ENCODE peak calls at places on chromosomes 16 and 17, in six cellular contexts. A, R, J, Y, F and S are unnamed samples.

GRCh38 chr17:73485130-73485529 is 159.1 kb downstream of the SDK2 start:
- DNase-seq in R (no peak), F (no peak), A (no peak), Y (no peak), J (no peak), S (no peak)

GRCh38 chr17:76792348-76792747 is 54.4 kb downstream of the MFSD11 start:
- DNase-seq in J (no peak), A (no peak), Y (no peak), R (no peak), F (no peak), S (no peak)

GRCh38 chr16:1749152-1750117 is 21.9 kb downstream of the NME3 start:
- DNase-seq in R (no peak), F (no peak), A (peak; percentile 52), J (no peak), Y (no peak), S (no peak)

GRCh38 chr17:58487589-58488427 is at the start of gene HSF5:
- DNase-seq in Y (no peak), J (no peak), R (peak; percentile 27), F (no peak), A (no peak), S (no peak)

GRCh38 chr17:47254403-47254943 is 846 bp downstream of the ITGB3 start:
- DNase-seq in R (no peak), Y (no peak), A (no peak), F (no peak), J (no peak), S (no peak)

GRCh38 chr16:68081796-68082567 is 3.2 kb upstream of the NFATC3 start:
- DNase-seq in F (no peak), A (no peak), J (no peak), R (no peak), Y (no peak), S (no peak)

GRCh38 chr17:36673068-36673467 is 71.7 kb downstream of the MRM1 start:
- DNase-seq in R (no peak), J (no peak), F (no peak), A (no peak), Y (no peak), S (no peak)

GRCh38 chr17:37261286-37261685 is 114.5 kb upstream of the C17orf78 start:
- DNase-seq in Y (no peak), A (peak; percentile 14), F (no peak), J (peak; percentile 72), R (no peak), S (peak; percentile 28)

GRCh38 chr17:69417545-69418483 is 3.3 kb downstream of the MAP2K6 start:
- DNase-seq in R (no peak), F (no peak), J (no peak), Y (no peak), A (no peak), S (no peak)

GRCh38 chr16:86761117-86761971 is 183.0 kb downstream of the FOXL1 start:
- DNase-seq in F (peak; percentile 36), R (peak; percentile 69), Y (peak; percentile 51), A (peak; percentile 79), J (peak; percentile 89), S (peak; percentile 70)

GRCh38 chr17:50206604-50207293 is 5.3 kb upstream of the COL1A1 start:
- DNase-seq in A (peak; percentile 61), F (no peak), J (peak; percentile 78), R (peak; percentile 57), Y (no peak), S (peak; percentile 86)

GRCh38 chr17:57569860-57570259 is 175.2 kb downstream of the CCDC182 start:
- DNase-seq in R (no peak), J (no peak), F (no peak), A (no peak), Y (no peak), S (peak; percentile 53)

GRCh38 chr17:76277300-76278267 is 12.4 kb downstream of the UBALD2 start:
- DNase-seq in Y (no peak), R (no peak), J (no peak), A (no peak), F (no peak), S (no peak)

GRCh38 chr16:83206426-83206825 is 579.7 kb downstream of the CDH13 start:
- DNase-seq in F (no peak), A (no peak), J (peak; percentile 18), R (no peak), Y (no peak), S (no peak)

GRCh38 chr17:34499576-34499975 is 79.8 kb upstream of the TMEM132E start:
- DNase-seq in Y (no peak), J (peak; percentile 9), R (no peak), A (peak; percentile 27), F (no peak), S (peak; percentile 20)

GRCh38 chr16:4147236-4147635 is 31.0 kb upstream of the ADCY9 start:
- DNase-seq in Y (no peak), A (no peak), J (no peak), R (no peak), F (no peak), S (no peak)

GRCh38 chr17:38613981-38614779 is 8.4 kb upstream of the SRCIN1 start:
- DNase-seq in A (no peak), Y (no peak), J (no peak), R (no peak), F (no peak), S (no peak)

GRCh38 chr16:75193265-75193650 is 13.7 kb downstream of the CTRB2 start:
- DNase-seq in A (peak; percentile 22), J (no peak), F (no peak), Y (no peak), R (no peak), S (peak; percentile 11)

GRCh38 chr16:563072-563644 is 3.0 kb downstream of the PRR35 start:
- DNase-seq in F (no peak), Y (no peak), A (no peak), R (no peak), J (no peak), S (no peak)

GRCh38 chr17:31320791-31321190 is 631 bp downstream of the EVI2A start:
- DNase-seq in Y (no peak), F (no peak), J (peak; percentile 13), R (no peak), A (peak; percentile 58), S (peak; percentile 74)

GRCh38 chr17:31323551-31323950 is 2.1 kb upstream of the EVI2A start:
- DNase-seq in J (no peak), Y (no peak), F (no peak), R (no peak), A (no peak), S (no peak)

GRCh38 chr17:31320231-31320630 is 1.2 kb downstream of the EVI2A start:
- DNase-seq in J (no peak), F (no peak), R (no peak), A (no peak), Y (no peak), S (no peak)

GRCh38 chr17:31321971-31322370 is 549 bp upstream of the EVI2A start:
- DNase-seq in F (no peak), R (no peak), J (no peak), Y (no peak), A (no peak), S (no peak)

GRCh38 chr17:31321481-31321880 is at the start of gene EVI2A:
- DNase-seq in F (no peak), J (peak; percentile 70), R (no peak), A (peak; percentile 92), Y (no peak), S (peak; percentile 72)
- H3K4me3 ChIP-seq in F (peak within 1 kb of the TSS; percentile 47), J (no peak within 1 kb of the TSS), R (peak within 1 kb of the TSS; percentile 32), A (peak within 1 kb of the TSS; percentile 39), Y (no peak within 1 kb of the TSS), S (peak within 1 kb of the TSS; percentile 22)

GRCh38 chr17:39926588-39927100 is 757 bp downstream of the ORMDL3 start:
- DNase-seq in F (no peak), Y (no peak), J (peak; percentile 29), R (peak; percentile 33), A (peak; percentile 23), S (peak; percentile 52)

GRCh38 chr17:39923836-39924690 is 3.3 kb downstream of the ORMDL3 start:
- DNase-seq in Y (no peak), R (no peak), A (peak; percentile 65), J (peak; percentile 37), F (no peak), S (peak; percentile 23)

GRCh38 chr17:39924691-39925055 is 2.7 kb downstream of the ORMDL3 start:
- DNase-seq in Y (no peak), A (no peak), F (no peak), J (no peak), R (no peak), S (no peak)

GRCh38 chr17:39926135-39926587 is 1.2 kb downstream of the ORMDL3 start:
- DNase-seq in R (no peak), J (no peak), Y (no peak), A (no peak), F (no peak), S (no peak)

GRCh38 chr17:39925282-39926134 is 1.9 kb downstream of the ORMDL3 start:
- DNase-seq in R (no peak), J (no peak), Y (no peak), A (no peak), F (no peak), S (no peak)
- H3K4me3 ChIP-seq in R (peak overlapping the region; percentile 87), J (peak overlapping the region; percentile 80), Y (no peak overlapping the region), A (no peak overlapping the region), F (peak overlapping the region; percentile 93), S (peak overlapping the region; percentile 92)

GRCh38 chr17:78734841-78735641 is 47.0 kb downstream of the CYTH1 start:
- DNase-seq in J (no peak), F (no peak), Y (no peak), A (no peak), R (no peak), S (no peak)

GRCh38 chr17:78737332-78737731 is 44.7 kb downstream of the CYTH1 start:
- DNase-seq in F (no peak), J (peak; percentile 65), Y (no peak), R (no peak), A (peak; percentile 86), S (peak; percentile 86)

GRCh38 chr17:78735832-78736525 is 46.1 kb downstream of the CYTH1 start:
- DNase-seq in J (no peak), F (no peak), R (no peak), A (peak; percentile 24), Y (no peak), S (peak; percentile 37)

GRCh38 chr17:78738245-78738644 is 43.8 kb downstream of the CYTH1 start:
- DNase-seq in J (no peak), R (no peak), Y (no peak), F (no peak), A (no peak), S (no peak)

GRCh38 chr17:78736526-78737079 is 45.5 kb downstream of the CYTH1 start:
- DNase-seq in F (no peak), A (peak; percentile 35), J (no peak), R (peak; percentile 79), Y (peak; percentile 90), S (peak; percentile 54)
- H3K4me3 ChIP-seq in F (peak overlapping the region; percentile 68), A (peak overlapping the region; percentile 50), J (peak overlapping the region; percentile 22), R (peak overlapping the region; percentile 69), Y (peak overlapping the region; percentile 76), S (peak overlapping the region; percentile 58)

DNA sequence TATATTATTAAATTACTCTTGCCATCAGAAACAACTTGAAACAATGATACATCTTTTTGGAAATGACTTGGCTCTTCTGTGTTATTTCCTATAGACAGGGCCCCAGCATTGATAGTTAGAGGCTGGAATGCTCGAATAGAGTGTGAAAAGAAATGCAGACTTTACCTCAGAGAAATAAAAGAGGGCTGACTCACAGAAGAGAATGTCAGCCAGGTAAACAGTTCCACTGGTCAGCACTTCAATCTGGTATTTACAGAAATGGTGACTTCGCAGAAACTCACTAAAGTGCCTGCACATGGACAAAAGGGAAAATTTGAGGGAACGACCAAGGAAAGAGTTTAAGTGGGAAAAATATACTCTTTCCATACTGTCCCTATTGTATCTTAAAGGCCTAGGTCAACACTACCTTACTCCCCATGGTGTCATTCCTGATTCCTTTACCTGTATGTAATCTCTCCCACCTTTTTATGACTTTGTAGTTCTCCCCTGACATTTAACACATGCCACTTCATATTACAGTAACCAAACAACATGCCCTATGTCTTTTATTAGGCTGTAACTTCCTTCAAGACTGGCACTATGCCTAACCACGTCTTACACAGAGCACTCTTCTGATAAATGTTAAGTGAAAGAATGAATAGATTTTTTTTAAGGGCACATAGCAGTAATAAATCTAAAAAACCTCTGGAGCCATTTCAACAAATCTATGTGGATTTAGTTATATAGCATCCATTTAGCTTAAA is 36.7 kb downstream of the AKAP10 start:
- DNase-seq in F (no peak), R (no peak), J (peak; percentile 73), Y (no peak), A (peak; percentile 46), S (peak; percentile 81)
- H3K4me3 ChIP-seq in F (no peak overlapping the region), R (no peak overlapping the region), J (no peak overlapping the region), Y (no peak overlapping the region), A (no peak overlapping the region), S (no peak overlapping the region)